ENCODE peak calls at places on chromosome 22, in eight cellular contexts. T, N, I, P, B, D, Y and A are unnamed samples.

GRCh38 chr22:22886546-22886945 is 1.1 kb upstream of the IGLL5 start:
- DNase-seq in T (no peak), N (no peak), I (no peak), P (no peak), B (peak), D (no peak), Y (no peak), A (no peak)

GRCh38 chr22:45001653-45002052 is 8.2 kb downstream of the PHF21B start:
- DNase-seq in T (no peak), N (no peak), I (no peak), P (no peak), B (no peak), D (no peak), Y (no peak), A (no peak)

GRCh38 chr22:32836286-32836859 is 34.9 kb downstream of the TIMP3 start:
- DNase-seq in T (peak), N (peak), I (peak), P (peak), B (peak), D (peak), Y (no peak), A (no peak)

GRCh38 chr22:23053912-23054530 is 16.3 kb upstream of the GNAZ start:
- DNase-seq in T (no peak), N (no peak), I (no peak), P (no peak), B (peak), D (no peak), Y (peak), A (no peak)

GRCh38 chr22:30863161-30863833 is 105.3 kb downstream of the MORC2 start:
- DNase-seq in T (no peak), N (peak), I (no peak), P (no peak), B (peak), D (no peak), Y (peak), A (no peak)

GRCh38 chr22:17773606-17774205 is 563 bp downstream of the BID start:
- DNase-seq in T (peak), N (peak), I (peak), P (peak), B (peak), D (peak), Y (peak), A (no peak)

GRCh38 chr22:27240298-27240885 is 561.2 kb downstream of the MN1 start:
- DNase-seq in T (no peak), N (no peak), I (no peak), P (peak), B (no peak), D (no peak), Y (no peak), A (no peak)

GRCh38 chr22:49789289-49790141 is 38.2 kb downstream of the BRD1 start:
- DNase-seq in T (no peak), N (peak), I (no peak), P (peak), B (no peak), D (no peak), Y (no peak), A (no peak)

GRCh38 chr22:30351226-30351625 is 5.5 kb downstream of the SF3A1 start:
- DNase-seq in T (no peak), N (no peak), I (no peak), P (no peak), B (no peak), D (no peak), Y (no peak), A (no peak)

GRCh38 chr22:25114369-25115362 is 85.0 kb upstream of the CRYBB3 start:
- DNase-seq in T (no peak), N (no peak), I (peak), P (no peak), B (no peak), D (peak), Y (no peak), A (peak)

GRCh38 chr22:49997932-49998717 is 14.4 kb downstream of the IL17REL start:
- DNase-seq in T (no peak), N (peak), I (no peak), P (no peak), B (no peak), D (no peak), Y (no peak), A (no peak)

GRCh38 chr22:37844904-37845334 is 785 bp upstream of the ANKRD54 start:
- DNase-seq in T (no peak), N (no peak), I (no peak), P (peak), B (no peak), D (no peak), Y (no peak), A (no peak)

GRCh38 chr22:46187862-46188261 is 37.5 kb downstream of the PPARA start:
- DNase-seq in T (no peak), N (no peak), I (no peak), P (no peak), B (no peak), D (no peak), Y (no peak), A (no peak)

GRCh38 chr22:43796567-43796966 is 15.5 kb downstream of the EFCAB6 start:
- DNase-seq in T (no peak), N (peak), I (peak), P (peak), B (no peak), D (peak), Y (no peak), A (no peak)

GRCh38 chr22:50621491-50621880 is 6.5 kb downstream of the ARSA start:
- DNase-seq in T (peak), N (peak), I (no peak), P (no peak), B (no peak), D (no peak), Y (no peak), A (no peak)

GRCh38 chr22:45865561-45866397 is 111.2 kb downstream of the WNT7B start:
- DNase-seq in T (no peak), N (no peak), I (no peak), P (no peak), B (no peak), D (no peak), Y (peak), A (no peak)

GRCh38 chr22:48784701-48785503 is 1042.8 kb downstream of the BRD1 start:
- DNase-seq in T (no peak), N (no peak), I (no peak), P (no peak), B (no peak), D (no peak), Y (no peak), A (no peak)

GRCh38 chr22:35154937-35155387 is 89.0 kb downstream of the ISX start:
- DNase-seq in T (peak), N (peak), I (peak), P (peak), B (peak), D (peak), Y (peak), A (no peak)

GRCh38 chr22:24730864-24731263 is 43.7 kb downstream of the PIWIL3 start:
- DNase-seq in T (no peak), N (no peak), I (no peak), P (no peak), B (no peak), D (peak), Y (no peak), A (no peak)

GRCh38 chr22:45428391-45429385 is 15.2 kb downstream of the RIBC2 start:
- DNase-seq in T (no peak), N (no peak), I (no peak), P (no peak), B (no peak), D (no peak), Y (no peak), A (no peak)

GRCh38 chr22:28976588-28976987 is 85.0 kb downstream of the C22orf31 start:
- DNase-seq in T (no peak), N (no peak), I (no peak), P (peak), B (no peak), D (no peak), Y (no peak), A (peak)

GRCh38 chr22:29353286-29353685 is 35.1 kb downstream of the AP1B1 start:
- DNase-seq in T (no peak), N (no peak), I (no peak), P (no peak), B (no peak), D (no peak), Y (no peak), A (no peak)

GRCh38 chr22:29041408-29041807 is 20.2 kb downstream of the C22orf31 start:
- DNase-seq in T (no peak), N (no peak), I (no peak), P (peak), B (no peak), D (no peak), Y (no peak), A (no peak)

GRCh38 chr22:41216984-41217383 is 11.9 kb downstream of the L3MBTL2 start:
- DNase-seq in T (no peak), N (no peak), I (no peak), P (peak), B (no peak), D (no peak), Y (no peak), A (no peak)

GRCh38 chr22:50307891-50308596 is 598 bp upstream of the PLXNB2 start:
- DNase-seq in T (no peak), N (no peak), I (no peak), P (peak), B (no peak), D (no peak), Y (no peak), A (no peak)

GRCh38 chr22:23192133-23192532 is 11.8 kb downstream of the BCR start:
- DNase-seq in T (no peak), N (no peak), I (no peak), P (no peak), B (no peak), D (no peak), Y (no peak), A (no peak)

GRCh38 chr22:38190581-38190980 is 9.0 kb upstream of the PLA2G6 start:
- DNase-seq in T (no peak), N (no peak), I (no peak), P (no peak), B (no peak), D (no peak), Y (no peak), A (no peak)

GRCh38 chr22:49866134-49866533 is 12.5 kb downstream of the ZBED4 start:
- DNase-seq in T (no peak), N (no peak), I (no peak), P (no peak), B (no peak), D (no peak), Y (no peak), A (no peak)

GRCh38 chr22:30260682-30261081 is 6.0 kb downstream of the OSM start:
- DNase-seq in T (no peak), N (no peak), I (no peak), P (no peak), B (no peak), D (no peak), Y (no peak), A (no peak)

GRCh38 chr22:49576241-49577141 is 251.2 kb downstream of the BRD1 start:
- DNase-seq in T (no peak), N (peak), I (no peak), P (no peak), B (no peak), D (no peak), Y (peak), A (no peak)

GRCh38 chr22:46796566-46797195 is 34.2 kb downstream of the TBC1D22A start:
- DNase-seq in T (no peak), N (no peak), I (no peak), P (no peak), B (no peak), D (no peak), Y (no peak), A (no peak)

GRCh38 chr22:49780992-49781782 is 46.5 kb downstream of the BRD1 start:
- DNase-seq in T (no peak), N (no peak), I (no peak), P (no peak), B (no peak), D (no peak), Y (no peak), A (no peak)

GRCh38 chr22:38177926-38178604 is 3.6 kb downstream of the PLA2G6 start:
- DNase-seq in T (no peak), N (no peak), I (peak), P (peak), B (no peak), D (peak), Y (no peak), A (no peak)

GRCh38 chr22:49515486-49515885 is 312.2 kb downstream of the BRD1 start:
- DNase-seq in T (peak), N (no peak), I (peak), P (no peak), B (no peak), D (no peak), Y (no peak), A (no peak)

DNA sequence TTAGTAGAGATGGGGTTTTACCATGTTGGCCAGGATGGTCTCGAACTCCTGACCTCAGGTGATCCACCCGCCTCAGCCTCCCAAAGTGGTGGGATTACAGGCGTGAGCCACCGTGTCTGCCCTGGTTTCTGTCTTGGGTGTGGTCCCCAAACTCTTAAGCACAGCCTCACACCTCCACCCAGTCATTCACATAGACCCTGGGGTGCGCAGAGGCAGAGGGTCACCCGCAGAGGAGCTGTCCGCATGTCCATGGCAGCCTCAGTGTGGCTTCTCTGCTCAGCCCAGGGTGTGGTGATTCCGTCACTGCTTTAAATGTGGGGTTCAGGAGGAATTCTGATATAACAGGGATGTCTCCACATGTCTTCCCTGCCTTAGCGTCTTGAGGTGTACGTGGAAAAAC is 48.5 kb upstream of the PRODH start:
- DNase-seq in T (no peak), N (no peak), I (no peak), P (no peak), B (peak), D (no peak), Y (no peak), A (no peak)
- H3K4me2 ChIP-seq in T (no peak), N (no peak), I (no peak), P (no peak), B (no peak), D (no peak), Y (no peak), A (no peak)

GRCh38 chr22:42282252-42282942 is 11.9 kb upstream of the TCF20 start:
- DNase-seq in T (no peak), N (no peak), I (no peak), P (no peak), B (no peak), D (no peak), Y (no peak), A (no peak)
- H3K4me2 ChIP-seq in T (no peak), N (no peak), I (no peak), P (no peak), B (no peak), D (peak), Y (peak), A (no peak)

DNA sequence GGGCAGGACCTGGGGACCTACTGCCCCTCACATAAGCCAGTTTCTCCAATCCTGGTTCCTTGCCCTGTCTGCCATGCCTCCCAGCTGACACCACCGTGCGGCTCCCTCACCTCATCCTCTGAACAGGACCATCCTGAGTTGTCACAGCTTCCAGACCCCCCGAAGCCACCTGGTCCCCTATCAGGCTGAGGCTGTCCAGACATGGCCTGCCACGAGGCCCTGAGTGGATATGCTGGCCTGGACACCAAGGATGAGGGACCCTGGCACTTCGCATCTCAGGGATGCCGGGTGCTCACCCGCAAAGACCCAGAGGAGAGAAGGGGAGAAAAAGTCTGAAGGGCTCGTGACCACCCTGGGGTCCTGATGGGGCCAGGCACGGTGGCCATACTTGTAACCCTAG is 15.8 kb upstream of the CCDC188 start:
- DNase-seq in T (no peak), N (no peak), I (no peak), P (no peak), B (no peak), D (no peak), Y (no peak), A (no peak)
- H3K4me2 ChIP-seq in T (no peak), N (no peak), I (no peak), P (no peak), B (no peak), D (no peak), Y (no peak), A (no peak)

GRCh38 chr22:39545310-39546063 is 12.9 kb upstream of the RPS19BP1 start:
- DNase-seq in T (no peak), N (no peak), I (no peak), P (peak), B (peak), D (peak), Y (peak), A (no peak)
- H3K4me2 ChIP-seq in T (no peak), N (no peak), I (no peak), P (no peak), B (no peak), D (no peak), Y (no peak), A (no peak)

DNA sequence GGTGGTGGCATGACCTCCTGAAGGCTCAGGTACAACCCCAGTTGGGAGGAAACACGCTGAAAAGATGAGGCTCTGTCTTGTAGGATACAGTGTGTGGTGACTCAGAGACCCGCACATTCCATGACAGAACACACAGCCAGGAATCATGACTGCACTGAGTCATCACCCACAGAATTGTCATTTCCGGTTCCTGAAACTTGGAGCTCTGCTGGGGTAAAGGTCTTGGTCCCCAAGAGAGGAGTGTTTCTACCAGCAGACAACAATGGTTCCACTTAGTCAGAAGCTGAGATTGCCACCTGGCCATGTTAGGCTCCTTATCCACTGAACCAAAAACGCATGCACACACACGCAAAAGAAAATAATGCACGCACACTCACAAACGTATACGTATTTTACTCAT is 31.5 kb upstream of the CYB5R3 start:
- DNase-seq in T (no peak), N (no peak), I (peak), P (peak), B (no peak), D (no peak), Y (no peak), A (peak)
- H3K4me2 ChIP-seq in T (no peak), N (peak), I (peak), P (peak), B (no peak), D (no peak), Y (no peak), A (peak)

DNA sequence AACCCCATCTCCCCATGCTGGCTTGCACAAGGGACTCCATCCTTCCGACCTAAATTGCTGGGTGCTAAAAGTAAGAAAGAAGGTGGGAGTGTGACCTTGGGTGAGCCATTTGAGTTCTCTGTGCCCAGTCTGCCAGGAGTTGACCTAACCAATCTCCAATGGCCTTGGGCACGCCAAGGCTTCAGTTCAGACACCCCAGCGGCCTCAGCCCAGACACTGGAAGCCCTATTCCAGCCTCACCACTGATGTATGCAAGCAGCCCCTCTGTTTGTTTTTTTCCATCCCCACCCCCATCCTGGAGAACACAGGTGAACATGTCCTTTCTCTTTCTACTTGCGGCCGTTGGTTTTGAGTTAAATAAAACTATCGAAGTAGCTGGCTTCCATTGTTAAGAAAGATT is 31.9 kb downstream of the MYH9 start:
- DNase-seq in T (no peak), N (no peak), I (no peak), P (no peak), B (no peak), D (no peak), Y (no peak), A (no peak)
- H3K4me2 ChIP-seq in T (peak), N (no peak), I (peak), P (peak), B (no peak), D (no peak), Y (no peak), A (peak)